ENCODE peak calls at places on chromosome 14, in eight cellular contexts. H, M, B, A, N, D, W and S are unnamed samples.

GRCh38 chr14:100261621-100262020 is 22.7 kb downstream of the YY1 start:
- DNase-seq in H (no peak), W (no peak), N (no peak), A (no peak), M (no peak), B (no peak), D (no peak), S (no peak)

GRCh38 chr14:53879747-53880146 is 76.9 kb downstream of the BMP4 start:
- DNase-seq in D (no peak), N (no peak), H (no peak), A (no peak), M (no peak), B (no peak), W (no peak), S (no peak)

GRCh38 chr14:94000986-94001385 is 3.9 kb downstream of the CCDC197 start:
- DNase-seq in A (no peak), H (no peak), D (no peak), B (no peak), M (no peak), W (no peak), N (no peak), S (no peak)

GRCh38 chr14:77251870-77252269 is 19.1 kb downstream of the NGB start:
- DNase-seq in D (no peak), W (no peak), H (no peak), M (no peak), A (no peak), B (no peak), N (no peak), S (no peak)

GRCh38 chr14:95660550-95661515 is 25.4 kb upstream of the TCL1B start:
- DNase-seq in H (no peak), D (peak), A (no peak), M (no peak), W (no peak), B (no peak), N (no peak), S (no peak)

GRCh38 chr14:76981670-76982069 is 46.8 kb downstream of the IRF2BPL start:
- DNase-seq in B (no peak), W (no peak), N (no peak), H (no peak), D (no peak), A (no peak), M (no peak), S (no peak)

GRCh38 chr14:103395245-103395644 is 10.0 kb downstream of the MARK3 start:
- DNase-seq in B (peak), H (no peak), A (no peak), N (peak), M (no peak), D (no peak), W (no peak), S (no peak)

GRCh38 chr14:69260979-69261605 is 1.1 kb downstream of the GALNT16 start:
- DNase-seq in B (no peak), A (no peak), H (no peak), D (peak), M (no peak), N (peak), W (no peak), S (no peak)

GRCh38 chr14:52356025-52356424 is 41.9 kb downstream of the PTGER2 start:
- DNase-seq in D (no peak), M (peak), N (peak), B (peak), H (no peak), W (no peak), A (no peak), S (no peak)

GRCh38 chr14:81529391-81529790 is 4.3 kb downstream of the SEL1L start:
- DNase-seq in A (no peak), M (no peak), D (no peak), W (no peak), H (no peak), B (peak), N (no peak), S (no peak)

GRCh38 chr14:90740946-90741681 is 75.1 kb downstream of the TTC7B start:
- DNase-seq in W (no peak), D (no peak), N (no peak), A (no peak), B (no peak), H (no peak), M (no peak), S (no peak)

GRCh38 chr14:39374846-39375245 is 57.4 kb downstream of the FBXO33 start:
- DNase-seq in W (no peak), N (no peak), D (no peak), A (no peak), B (peak), M (no peak), H (no peak), S (no peak)

GRCh38 chr14:104400355-104400754 is 179.2 kb upstream of the C14orf180 start:
- DNase-seq in W (no peak), A (no peak), D (no peak), H (no peak), M (no peak), N (no peak), B (no peak), S (no peak)

GRCh38 chr14:68397827-68398226 is 395.0 kb downstream of the ZFP36L1 start:
- DNase-seq in W (peak), A (no peak), H (no peak), D (peak), N (peak), M (no peak), B (no peak), S (no peak)

GRCh38 chr14:21408152-21408551 is 24.3 kb upstream of the SUPT16H start:
- DNase-seq in H (no peak), A (no peak), B (peak), W (no peak), N (peak), M (no peak), D (no peak), S (no peak)

GRCh38 chr14:104927901-104928300 is 3.2 kb downstream of the PLD4 start:
- DNase-seq in W (no peak), D (no peak), A (no peak), N (no peak), H (no peak), B (no peak), M (no peak), S (no peak)

GRCh38 chr14:22837059-22837749 is 819 bp downstream of the MMP14 start:
- DNase-seq in H (no peak), A (peak), W (peak), B (peak), D (peak), M (no peak), N (peak), S (no peak)

GRCh38 chr14:62532186-62532585 is 513.1 kb downstream of the KCNH5 start:
- DNase-seq in B (peak), N (peak), W (peak), M (no peak), H (no peak), D (no peak), A (no peak), S (no peak)

GRCh38 chr14:101518611-101519048 is 42.7 kb upstream of the DIO3 start:
- DNase-seq in N (peak), B (no peak), M (no peak), H (no peak), D (no peak), W (no peak), A (peak), S (no peak)

GRCh38 chr14:75981426-75981825 is 369 bp downstream of the TGFB3 start:
- DNase-seq in M (no peak), A (peak), N (no peak), B (peak), W (peak), H (no peak), D (no peak), S (no peak)

GRCh38 chr14:62081012-62081612 is 318.9 kb downstream of the SNAPC1 start:
- DNase-seq in W (no peak), H (no peak), A (peak), D (no peak), B (no peak), M (no peak), N (no peak), S (no peak)

GRCh38 chr14:52018252-52018651 is 28.9 kb downstream of the RTRAF start:
- DNase-seq in H (no peak), N (no peak), D (no peak), W (no peak), B (peak), A (peak), M (no peak), S (no peak)

GRCh38 chr14:48398675-48399282 is 723.4 kb upstream of the MDGA2 start:
- DNase-seq in A (no peak), H (no peak), D (peak), W (peak), N (peak), M (peak), B (peak), S (no peak)

GRCh38 chr14:69937367-69937777 is 58.2 kb downstream of the SMOC1 start:
- DNase-seq in B (peak), H (no peak), N (no peak), A (no peak), W (no peak), D (no peak), M (no peak), S (no peak)

GRCh38 chr14:99754141-99755067 is 38.8 kb upstream of the EML1 start:
- DNase-seq in D (no peak), A (no peak), B (no peak), H (no peak), M (no peak), W (no peak), N (peak), S (no peak)

GRCh38 chr14:67512463-67513134 is 20.5 kb upstream of the PLEKHH1 start:
- DNase-seq in B (no peak), W (no peak), D (no peak), N (no peak), M (no peak), H (no peak), A (no peak), S (no peak)

GRCh38 chr14:82029038-82029437 is 495.4 kb upstream of the SEL1L start:
- DNase-seq in B (no peak), N (no peak), M (no peak), W (no peak), D (no peak), A (no peak), H (no peak), S (no peak)

GRCh38 chr14:36604757-36605505 is 22.5 kb upstream of the NKX2-8 start:
- DNase-seq in N (peak), W (peak), A (no peak), H (no peak), D (peak), M (peak), B (peak), S (no peak)

GRCh38 chr14:25444381-25444780 is 394.4 kb upstream of the STXBP6 start:
- DNase-seq in A (no peak), M (no peak), N (no peak), H (no peak), W (no peak), B (no peak), D (no peak), S (no peak)

GRCh38 chr14:100618763-100619320 is 31.6 kb upstream of the BEGAIN start:
- DNase-seq in A (no peak), M (no peak), W (no peak), N (no peak), D (peak), B (no peak), H (no peak), S (no peak)

GRCh38 chr14:104891121-104891551 is 26.1 kb downstream of the CEP170B start:
- DNase-seq in D (no peak), B (no peak), N (no peak), W (no peak), H (peak), M (no peak), A (no peak), S (no peak)

GRCh38 chr14:93939304-93940229 is 12.4 kb downstream of the FAM181A start:
- DNase-seq in H (peak), M (no peak), B (peak), W (peak), A (peak), N (peak), D (peak), S (peak)

GRCh38 chr14:88518592-88519512 is 36.0 kb downstream of the PTPN21 start:
- DNase-seq in W (no peak), B (peak), N (peak), D (no peak), A (no peak), H (no peak), M (no peak), S (no peak)

GRCh38 chr14:75249251-75249957 is 29.2 kb upstream of the FOS start:
- DNase-seq in B (peak), D (no peak), A (no peak), W (no peak), N (peak), M (no peak), H (peak), S (peak)

GRCh38 chr14:33414041-33414440 is 475.4 kb downstream of the NPAS3 start:
- DNase-seq in A (no peak), H (no peak), D (no peak), N (no peak), M (no peak), W (no peak), B (peak), S (no peak)

GRCh38 chr14:103721334-103722120 is 5.9 kb downstream of the ZFYVE21 start:
- DNase-seq in D (no peak), M (no peak), N (peak), W (no peak), B (peak), A (no peak), H (no peak), S (no peak)

GRCh38 chr14:21526672-21527319 is 650 bp upstream of the SALL2 start:
- DNase-seq in B (no peak), M (no peak), N (no peak), H (no peak), A (no peak), D (no peak), W (no peak), S (no peak)

GRCh38 chr14:50741571-50741970 is 73.5 kb upstream of the SAV1 start:
- DNase-seq in A (no peak), B (peak), M (no peak), N (peak), W (peak), H (no peak), D (no peak), S (no peak)